ENCODE peak calls at places on chromosomes 3 and 15, in six cellular contexts. N is endodermal cell, W is cardiac muscle cell, O is ovary, A is A673, I is A549. G is an unnamed sample. For H3K4me1, the result is how much of the 10 kb centered on the place peaks cover.

GRCh38 chr15:87154771-87155170 is 1075.1 kb downstream of the AGBL1 start:
- DNase-seq in N (no peak), I (no peak), A (no peak), O (no peak), W (peak), G (no peak)

GRCh38 chr3:43691120-43692002 is 623 bp downstream of the ABHD5 start:
- DNase-seq in O (peak), A (peak), W (peak), N (peak), I (peak), G (peak)

GRCh38 chr3:120689395-120689794 is 7.4 kb upstream of the HGD start:
- DNase-seq in W (no peak), A (no peak), O (no peak), I (no peak), N (no peak), G (no peak)

GRCh38 chr3:37400355-37400754 is 226.0 kb upstream of the LRRFIP2 start:
- DNase-seq in W (no peak), N (no peak), O (no peak), I (no peak), A (no peak), G (no peak)

GRCh38 chr3:31962801-31963205 is 18.3 kb downstream of the OSBPL10 start:
- DNase-seq in N (no peak), A (no peak), O (no peak), I (no peak), W (no peak), G (no peak)

GRCh38 chr3:6799264-6799915 is 61.5 kb upstream of the GRM7 start:
- DNase-seq in W (peak), O (no peak), A (peak), N (peak), I (peak), G (no peak)

GRCh38 chr15:60758961-60759729 is 280.2 kb upstream of the ICE2 start:
- DNase-seq in I (no peak), O (no peak), N (no peak), W (peak), A (peak), G (no peak)

GRCh38 chr3:125011941-125012340 is 43.9 kb downstream of the HEG1 start:
- DNase-seq in A (no peak), W (no peak), N (no peak), O (no peak), I (no peak), G (no peak)

GRCh38 chr3:16319307-16319706 is 54.3 kb downstream of the OXNAD1 start:
- DNase-seq in W (no peak), N (peak), O (no peak), A (peak), I (peak), G (no peak)

GRCh38 chr3:136385457-136385856 is 135.3 kb downstream of the PCCB start:
- DNase-seq in I (no peak), A (no peak), O (no peak), N (no peak), W (no peak), G (no peak)

GRCh38 chr3:183317271-183317670 is 64.2 kb downstream of the B3GNT5 start:
- DNase-seq in O (no peak), N (no peak), W (no peak), I (no peak), A (no peak), G (no peak)
- H3K27ac ChIP-seq in O (no peak), N (no peak), W (no peak), I (no peak), A (no peak), G (no peak)

DNA sequence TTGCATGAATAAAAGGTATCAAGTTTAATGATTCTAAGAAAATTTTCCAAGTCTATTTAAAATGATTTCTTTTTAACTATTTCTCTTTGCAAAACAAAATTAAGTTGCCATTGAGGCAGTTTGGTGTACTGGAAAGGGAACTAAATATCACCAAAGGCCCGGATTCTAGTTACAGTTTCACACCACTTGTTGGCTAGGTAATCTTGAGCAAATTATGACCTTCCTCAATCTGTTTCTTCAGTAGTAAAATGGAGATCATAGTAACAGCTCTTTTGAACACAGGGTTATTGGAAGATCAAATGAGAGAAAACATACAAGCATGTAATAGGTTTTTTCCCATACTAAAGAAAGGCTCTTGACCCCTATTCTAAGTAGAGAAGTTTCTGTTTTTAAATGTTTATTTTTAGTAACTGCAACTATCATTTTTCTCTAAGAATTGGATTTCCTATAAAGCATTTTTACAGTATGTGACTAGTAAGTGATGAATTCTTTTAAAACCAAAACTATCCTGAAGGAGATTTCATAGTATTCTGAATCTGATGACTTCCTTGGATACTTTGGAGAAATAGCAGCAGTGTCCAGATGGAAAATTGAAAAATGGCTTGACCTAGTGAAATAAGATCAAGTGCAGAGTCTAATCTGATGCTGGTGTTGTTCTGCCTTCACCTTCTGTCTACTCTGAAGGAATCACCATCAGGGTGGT is 15.7 kb downstream of the SCAANT1 start:
- DNase-seq in O (no peak), W (no peak), I (no peak), A (no peak), N (no peak), G (no peak)
- H3K4me1 ChIP-seq in O (under half), W (under half), I (under half), A (under half), N (under half), G (under half)

DNA sequence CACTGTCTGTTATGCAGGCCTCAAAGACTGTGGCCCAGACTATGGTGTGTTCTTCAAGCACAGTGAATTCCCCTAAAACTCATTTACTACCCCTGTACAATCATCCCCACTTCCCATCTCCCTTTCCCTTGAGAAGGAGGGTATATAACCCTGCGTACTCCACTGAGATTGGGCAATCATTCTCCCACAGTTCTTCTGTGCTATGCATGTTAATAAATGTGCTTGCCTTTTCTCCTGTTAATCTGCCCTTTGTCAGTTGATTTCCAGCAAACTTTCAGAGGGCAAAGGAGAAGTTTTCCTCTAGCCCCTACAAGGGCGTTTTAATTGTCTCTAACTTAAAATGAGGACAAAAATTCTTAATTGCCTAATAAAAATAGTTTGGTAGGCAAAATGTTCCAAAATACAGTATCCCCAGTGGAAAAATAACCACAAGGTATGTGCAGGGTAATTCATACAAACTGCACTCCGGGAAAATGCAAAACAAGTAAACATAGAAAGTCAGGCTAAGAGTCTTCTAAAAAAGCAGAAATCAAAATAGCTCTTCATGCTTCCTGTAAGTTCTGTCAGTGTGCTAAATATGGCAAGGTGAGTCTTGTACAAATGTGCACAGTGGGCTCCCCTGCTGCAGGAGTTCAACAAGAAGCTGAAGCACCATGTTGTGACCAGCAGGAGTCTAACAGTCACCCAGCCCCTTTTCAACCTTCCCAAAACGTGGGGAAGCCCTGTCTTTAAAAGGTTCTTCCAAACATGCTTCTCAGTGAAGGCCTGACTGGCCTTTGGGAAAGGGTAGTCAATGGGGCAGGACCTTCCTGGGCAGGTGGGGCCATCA is 10.2 kb downstream of the ATP10A start:
- DNase-seq in A (no peak), W (peak), O (no peak), I (no peak), N (no peak), G (no peak)
- TF ChIP-seq CTCF in A (no peak), W (no peak), O (no peak), I (no peak), N (peak), G (no peak)

GRCh38 chr3:50254577-50255250 is 14.2 kb upstream of the SEMA3B start:
- DNase-seq in O (peak), I (no peak), W (peak), A (no peak), N (peak), G (peak)
- H3K27ac ChIP-seq in O (peak), I (no peak), W (no peak), A (no peak), N (peak), G (peak)

G was measured in left ventricle myocardium inferior.